ENCODE peak calls at places on chromosomes 1 and 21, in seven cellular contexts. One of them, this sample, is unnamed.

GRCh38 chr21:27649323-27649722 is 682.4 kb upstream of the ADAMTS5 start:
- DNase-seq in H54: peak
- DNase-seq in stimulated activated CD4-positive, alpha-beta T cell treated with anti-CD3 and anti-CD28 coated beads, TNF-alpha, amount 100 ng/mL, for 4 hours: no peak
- DNase-seq in cardiac muscle cell: peak
- DNase-seq in pancreas: no peak
- DNase-seq in PC-9: no peak
- DNase-seq in stimulated activated CD8-positive, alpha-beta memory T cell treated with anti-CD3 and anti-CD28 coated beads, Interleukin-2, amount 100 ng/mL, for 48 hours: no peak
- DNase-seq in this sample: no peak

GRCh38 chr1:24236170-24237045 is 49.3 kb upstream of the IFNLR1 start:
- DNase-seq in H54: peak
- DNase-seq in stimulated activated CD4-positive, alpha-beta T cell treated with anti-CD3 and anti-CD28 coated beads, TNF-alpha, amount 100 ng/mL, for 4 hours: no peak
- DNase-seq in cardiac muscle cell: peak
- DNase-seq in pancreas: no peak
- DNase-seq in PC-9: peak
- DNase-seq in stimulated activated CD8-positive, alpha-beta memory T cell treated with anti-CD3 and anti-CD28 coated beads, Interleukin-2, amount 100 ng/mL, for 48 hours: peak
- DNase-seq in this sample: no peak

GRCh38 chr1:205306929-205307566 is 14.5 kb downstream of the NUAK2 start:
- DNase-seq in H54: no peak
- DNase-seq in stimulated activated CD4-positive, alpha-beta T cell treated with anti-CD3 and anti-CD28 coated beads, TNF-alpha, amount 100 ng/mL, for 4 hours: no peak
- DNase-seq in cardiac muscle cell: no peak
- DNase-seq in pancreas: no peak
- DNase-seq in PC-9: no peak
- DNase-seq in stimulated activated CD8-positive, alpha-beta memory T cell treated with anti-CD3 and anti-CD28 coated beads, Interleukin-2, amount 100 ng/mL, for 48 hours: no peak
- DNase-seq in this sample: peak

GRCh38 chr1:167544447-167544846 is 9.1 kb downstream of the CREG1 start:
- DNase-seq in H54: no peak
- DNase-seq in stimulated activated CD4-positive, alpha-beta T cell treated with anti-CD3 and anti-CD28 coated beads, TNF-alpha, amount 100 ng/mL, for 4 hours: no peak
- DNase-seq in cardiac muscle cell: no peak
- DNase-seq in pancreas: no peak
- DNase-seq in PC-9: peak
- DNase-seq in stimulated activated CD8-positive, alpha-beta memory T cell treated with anti-CD3 and anti-CD28 coated beads, Interleukin-2, amount 100 ng/mL, for 48 hours: no peak
- DNase-seq in this sample: no peak

GRCh38 chr1:180204231-180204630 is 25.8 kb upstream of the LHX4 start:
- DNase-seq in H54: no peak
- DNase-seq in stimulated activated CD4-positive, alpha-beta T cell treated with anti-CD3 and anti-CD28 coated beads, TNF-alpha, amount 100 ng/mL, for 4 hours: no peak
- DNase-seq in cardiac muscle cell: no peak
- DNase-seq in pancreas: no peak
- DNase-seq in PC-9: no peak
- DNase-seq in stimulated activated CD8-positive, alpha-beta memory T cell treated with anti-CD3 and anti-CD28 coated beads, Interleukin-2, amount 100 ng/mL, for 48 hours: no peak
- DNase-seq in this sample: no peak

GRCh38 chr1:160826546-160826945 is 30.6 kb downstream of the LY9 start:
- DNase-seq in H54: peak
- DNase-seq in stimulated activated CD4-positive, alpha-beta T cell treated with anti-CD3 and anti-CD28 coated beads, TNF-alpha, amount 100 ng/mL, for 4 hours: no peak
- DNase-seq in cardiac muscle cell: peak
- DNase-seq in pancreas: no peak
- DNase-seq in PC-9: peak
- DNase-seq in stimulated activated CD8-positive, alpha-beta memory T cell treated with anti-CD3 and anti-CD28 coated beads, Interleukin-2, amount 100 ng/mL, for 48 hours: no peak
- DNase-seq in this sample: no peak

GRCh38 chr1:233675893-233676292 is 62.0 kb downstream of the KCNK1 start:
- DNase-seq in H54: no peak
- DNase-seq in stimulated activated CD4-positive, alpha-beta T cell treated with anti-CD3 and anti-CD28 coated beads, TNF-alpha, amount 100 ng/mL, for 4 hours: no peak
- DNase-seq in cardiac muscle cell: no peak
- DNase-seq in pancreas: no peak
- DNase-seq in PC-9: no peak
- DNase-seq in stimulated activated CD8-positive, alpha-beta memory T cell treated with anti-CD3 and anti-CD28 coated beads, Interleukin-2, amount 100 ng/mL, for 48 hours: no peak
- DNase-seq in this sample: no peak

GRCh38 chr1:62508187-62508758 is 71.4 kb downstream of the USP1 start:
- DNase-seq in H54: no peak
- DNase-seq in stimulated activated CD4-positive, alpha-beta T cell treated with anti-CD3 and anti-CD28 coated beads, TNF-alpha, amount 100 ng/mL, for 4 hours: no peak
- DNase-seq in cardiac muscle cell: peak
- DNase-seq in pancreas: no peak
- DNase-seq in PC-9: peak
- DNase-seq in stimulated activated CD8-positive, alpha-beta memory T cell treated with anti-CD3 and anti-CD28 coated beads, Interleukin-2, amount 100 ng/mL, for 48 hours: no peak
- DNase-seq in this sample: no peak

GRCh38 chr1:81477704-81478103 is 323.0 kb upstream of the ADGRL2 start:
- DNase-seq in H54: peak
- DNase-seq in stimulated activated CD4-positive, alpha-beta T cell treated with anti-CD3 and anti-CD28 coated beads, TNF-alpha, amount 100 ng/mL, for 4 hours: no peak
- DNase-seq in cardiac muscle cell: peak
- DNase-seq in pancreas: no peak
- DNase-seq in PC-9: no peak
- DNase-seq in stimulated activated CD8-positive, alpha-beta memory T cell treated with anti-CD3 and anti-CD28 coated beads, Interleukin-2, amount 100 ng/mL, for 48 hours: no peak
- DNase-seq in this sample: no peak

GRCh38 chr1:64654519-64655341 is 90.1 kb upstream of the RAVER2 start:
- DNase-seq in H54: no peak
- DNase-seq in stimulated activated CD4-positive, alpha-beta T cell treated with anti-CD3 and anti-CD28 coated beads, TNF-alpha, amount 100 ng/mL, for 4 hours: no peak
- DNase-seq in cardiac muscle cell: peak
- DNase-seq in pancreas: no peak
- DNase-seq in PC-9: no peak
- DNase-seq in stimulated activated CD8-positive, alpha-beta memory T cell treated with anti-CD3 and anti-CD28 coated beads, Interleukin-2, amount 100 ng/mL, for 48 hours: no peak
- DNase-seq in this sample: no peak

GRCh38 chr1:17194133-17194475 is 10.8 kb upstream of the PADI1 start:
- DNase-seq in H54: no peak
- DNase-seq in stimulated activated CD4-positive, alpha-beta T cell treated with anti-CD3 and anti-CD28 coated beads, TNF-alpha, amount 100 ng/mL, for 4 hours: no peak
- DNase-seq in cardiac muscle cell: no peak
- DNase-seq in pancreas: no peak
- DNase-seq in PC-9: no peak
- DNase-seq in stimulated activated CD8-positive, alpha-beta memory T cell treated with anti-CD3 and anti-CD28 coated beads, Interleukin-2, amount 100 ng/mL, for 48 hours: no peak
- DNase-seq in this sample: no peak

GRCh38 chr1:114509596-114510234 is 1.3 kb downstream of the TRIM33 start:
- DNase-seq in H54: no peak
- DNase-seq in stimulated activated CD4-positive, alpha-beta T cell treated with anti-CD3 and anti-CD28 coated beads, TNF-alpha, amount 100 ng/mL, for 4 hours: no peak
- DNase-seq in cardiac muscle cell: no peak
- DNase-seq in pancreas: no peak
- DNase-seq in PC-9: no peak
- DNase-seq in stimulated activated CD8-positive, alpha-beta memory T cell treated with anti-CD3 and anti-CD28 coated beads, Interleukin-2, amount 100 ng/mL, for 48 hours: no peak
- DNase-seq in this sample: no peak

This sample was measured in mucosa of descending colon.